ENCODE peak calls at places on chromosomes 5 and 9, in five cellular contexts. L, F, V, U and M are unnamed samples.

GRCh38 chr5:151717390-151717789 is 30.7 kb upstream of the SPARC start:
- DNase-seq in U (no peak), F (no peak), V (no peak), L (no peak), M (no peak)

GRCh38 chr5:56168066-56168478 is 65.1 kb downstream of the ANKRD55 start:
- DNase-seq in L (no peak), V (no peak), F (no peak), U (no peak), M (no peak)

GRCh38 chr9:21096901-21097255 is 19.1 kb upstream of the IFNB1 start:
- DNase-seq in F (no peak), L (no peak), U (no peak), V (no peak), M (no peak)

GRCh38 chr5:142201471-142201887 is 92.9 kb downstream of the NDFIP1 start:
- DNase-seq in L (no peak), U (no peak), V (no peak), F (no peak), M (no peak)

GRCh38 chr9:80928697-80929096 is 760.6 kb downstream of the TLE1 start:
- DNase-seq in U (no peak), F (no peak), L (no peak), V (no peak), M (no peak)

GRCh38 chr5:53381-54174 is 38.4 kb upstream of the PLEKHG4B start:
- DNase-seq in L (no peak), U (peak; percentile 61), F (peak; percentile 25), V (no peak), M (no peak)

GRCh38 chr9:117034862-117035261 is 347.8 kb downstream of the TRIM32 start:
- DNase-seq in U (no peak), F (no peak), V (no peak), L (no peak), M (no peak)

GRCh38 chr5:68730220-68731010 is 363.4 kb upstream of the SLC30A5 start:
- DNase-seq in V (peak; percentile 53), L (no peak), U (peak; percentile 50), F (no peak), M (no peak)

GRCh38 chr9:127923771-127924170 is 6.8 kb downstream of the PIP5KL1 start:
- DNase-seq in V (no peak), F (no peak), U (no peak), L (no peak), M (no peak)

GRCh38 chr9:113922160-113922559 is 46.1 kb downstream of the ZNF618 start:
- DNase-seq in L (no peak), U (no peak), V (no peak), F (no peak), M (no peak)

GRCh38 chr5:132134384-132134783 is 60.8 kb downstream of the CSF2 start:
- DNase-seq in U (no peak), F (no peak), V (no peak), L (no peak), M (peak; percentile 31)

GRCh38 chr9:106892632-106893031 is 29.7 kb downstream of the ZNF462 start:
- DNase-seq in L (peak; percentile 22), V (peak; percentile 60), U (peak; percentile 82), F (no peak), M (no peak)

GRCh38 chr9:116190997-116191396 is 37.4 kb downstream of the PAPPA start:
- DNase-seq in V (no peak), U (no peak), L (no peak), F (no peak), M (no peak)

GRCh38 chr5:4191024-4191423 is 595.4 kb downstream of the IRX1 start:
- DNase-seq in U (no peak), F (no peak), L (no peak), V (no peak), M (no peak)

DNA sequence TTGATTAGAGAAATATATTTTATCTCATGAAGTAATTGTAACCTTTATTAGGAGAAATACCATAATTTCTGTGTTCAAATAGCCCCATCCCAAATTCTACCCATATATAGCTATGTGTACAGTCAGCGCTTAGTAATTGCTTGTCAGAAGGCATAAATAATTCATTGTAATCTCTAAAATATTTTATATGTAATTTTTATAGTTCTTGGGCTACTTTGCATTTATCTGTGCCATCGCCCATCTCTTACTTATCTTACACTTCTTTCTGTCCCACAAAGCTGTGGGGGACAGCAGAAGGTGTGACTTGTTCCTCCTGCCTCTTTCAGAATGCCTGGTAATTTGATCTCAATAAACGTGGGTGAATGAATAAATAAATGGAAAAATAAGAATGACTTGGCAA is 5.5 kb downstream of the ADAMTSL1 start:
- DNase-seq in F (no peak), L (no peak), U (no peak), V (no peak), M (no peak)
- H3K27ac ChIP-seq in F (no peak overlapping the region), L (no peak overlapping the region), U (no peak overlapping the region), V (no peak overlapping the region), M (no peak overlapping the region)

GRCh38 chr5:136058031-136058971 is 29.5 kb downstream of the TGFBI start:
- DNase-seq in L (no peak), F (no peak), V (peak; percentile 87), U (peak; percentile 39), M (no peak)
- H3K4me1 ChIP-seq in L (peaks cover 43% of the 10 kb centered on the region), F (no peaks in the 10 kb centered on the region), V (no peaks in the 10 kb centered on the region), U (no peaks in the 10 kb centered on the region), M (no peaks in the 10 kb centered on the region)

DNA sequence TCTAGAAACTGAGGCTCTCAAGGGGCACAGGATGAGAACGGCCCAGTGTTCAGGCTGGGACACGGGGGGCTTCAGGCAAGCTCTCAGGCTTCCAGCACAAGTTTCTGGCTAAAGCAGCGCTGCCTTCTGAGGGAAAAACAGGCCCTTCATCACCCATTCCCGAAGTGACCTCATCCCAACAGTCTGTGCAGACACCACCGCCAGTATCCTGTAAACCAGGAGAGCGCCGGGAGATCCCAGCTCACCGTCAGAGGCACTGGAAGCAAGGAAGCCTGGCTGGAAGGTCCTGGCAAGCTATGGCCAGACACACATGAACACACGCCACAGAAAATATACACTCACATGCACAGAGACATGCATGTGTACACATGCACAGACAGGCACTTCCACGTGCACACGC is 8.8 kb downstream of the SLC12A7 start:
- DNase-seq in V (no peak), F (no peak), L (no peak), U (no peak), M (no peak)
- H3K27ac ChIP-seq in V (no peak overlapping the region), F (peak overlapping the region; percentile 82), L (peak overlapping the region; percentile 97), U (peak overlapping the region; percentile 69), M (no peak overlapping the region)

GRCh38 chr5:107518219-107519015 is 152.3 kb downstream of the EFNA5 start:
- DNase-seq in V (no peak), U (no peak), F (no peak), L (no peak), M (no peak)

GRCh38 chr5:107516452-107517184 is 154.1 kb downstream of the EFNA5 start:
- DNase-seq in L (no peak), F (no peak), U (no peak), V (no peak), M (no peak)

GRCh38 chr5:107515521-107515920 is 155.2 kb downstream of the EFNA5 start:
- DNase-seq in U (no peak), F (no peak), L (no peak), V (no peak), M (no peak)

GRCh38 chr5:107519900-107520354 is 150.8 kb downstream of the EFNA5 start:
- DNase-seq in V (no peak), L (no peak), U (no peak), F (no peak), M (no peak)

GRCh38 chr5:107517185-107517868 is 153.4 kb downstream of the EFNA5 start:
- DNase-seq in F (no peak), V (no peak), U (no peak), L (no peak), M (no peak)
- H3K4me1 ChIP-seq in F (no peaks in the 10 kb centered on the region), V (no peaks in the 10 kb centered on the region), U (no peaks in the 10 kb centered on the region), L (peaks cover 17% of the 10 kb centered on the region), M (no peaks in the 10 kb centered on the region)

DNA sequence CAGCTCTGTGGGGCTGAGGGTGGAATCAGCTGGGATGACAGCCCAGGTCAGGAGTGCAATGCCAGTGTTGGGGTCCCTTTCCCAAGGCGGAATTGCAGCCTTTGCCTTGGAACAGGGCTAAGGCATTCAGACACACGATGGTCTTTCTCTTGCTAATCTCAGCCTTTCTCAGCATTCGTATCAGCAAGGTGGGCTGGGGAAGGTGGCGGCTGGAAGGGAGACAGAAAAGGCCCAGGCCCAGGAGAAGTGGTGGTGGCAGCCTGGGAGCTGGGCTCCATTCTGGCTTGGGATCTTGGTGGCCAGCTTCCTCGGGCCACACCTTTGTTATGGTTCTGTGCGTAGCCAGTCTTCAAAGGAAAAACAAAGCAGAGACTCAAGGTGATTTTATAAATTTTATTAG is 1.1 kb upstream of the ARHGEF28 start:
- DNase-seq in L (no peak), V (no peak), F (no peak), U (no peak), M (no peak)
- H3K27ac ChIP-seq in L (no peak overlapping the region), V (peak overlapping the region; percentile 37), F (no peak overlapping the region), U (peak overlapping the region; percentile 26), M (no peak overlapping the region)